ENCODE peak calls at places on chromosome 13, in four cellular contexts. One of them, this sample, is unnamed.

GRCh38 chr13:42660367-42660965 is 86.5 kb downstream of the TNFSF11 start:
- DNase-seq in H1: no peak
- DNase-seq in WTC11: no peak
- DNase-seq in K562: no peak
- DNase-seq in this sample: no peak

GRCh38 chr13:113851826-113852535 is 11.9 kb downstream of the GAS6 start:
- DNase-seq in H1: peak; percentile 31
- DNase-seq in WTC11: peak; percentile 8
- DNase-seq in K562: no peak
- DNase-seq in this sample: no peak

GRCh38 chr13:19181621-19182485 is at the start of gene TUBA3C:
- DNase-seq in H1: no peak
- DNase-seq in WTC11: no peak
- DNase-seq in K562: peak; percentile 39
- DNase-seq in this sample: peak; percentile 32

GRCh38 chr13:49341517-49341916 is 93.8 kb downstream of the CDADC1 start:
- DNase-seq in H1: no peak
- DNase-seq in WTC11: no peak
- DNase-seq in K562: no peak
- DNase-seq in this sample: no peak

GRCh38 chr13:44437356-44438233 is 64.0 kb downstream of the SERP2 start:
- DNase-seq in H1: no peak
- DNase-seq in WTC11: no peak
- DNase-seq in K562: no peak
- DNase-seq in this sample: no peak

GRCh38 chr13:63198076-63198475 is 1782.4 kb upstream of the PCDH20 start:
- DNase-seq in H1: no peak
- DNase-seq in WTC11: no peak
- DNase-seq in K562: no peak
- DNase-seq in this sample: no peak

GRCh38 chr13:36606060-36606459 is 67.8 kb upstream of the SERTM1 start:
- DNase-seq in H1: no peak
- DNase-seq in WTC11: no peak
- DNase-seq in K562: no peak
- DNase-seq in this sample: no peak

GRCh38 chr13:97369269-97369893 is 64.6 kb upstream of the RAP2A start:
- DNase-seq in H1: no peak
- DNase-seq in WTC11: no peak
- DNase-seq in K562: no peak
- DNase-seq in this sample: no peak

GRCh38 chr13:70856706-70857105 is 748.5 kb upstream of the KLHL1 start:
- DNase-seq in H1: no peak
- DNase-seq in WTC11: no peak
- DNase-seq in K562: no peak
- DNase-seq in this sample: no peak

GRCh38 chr13:60018536-60018935 is 145.2 kb downstream of the DIAPH3 start:
- DNase-seq in H1: no peak
- DNase-seq in WTC11: no peak
- DNase-seq in K562: no peak
- DNase-seq in this sample: no peak

GRCh38 chr13:88751994-88752393 is 1080.8 kb downstream of the SLITRK5 start:
- DNase-seq in H1: no peak
- DNase-seq in WTC11: no peak
- DNase-seq in K562: no peak
- DNase-seq in this sample: no peak

GRCh38 chr13:97030705-97031452 is 36.6 kb upstream of the OXGR1 start:
- DNase-seq in H1: no peak
- DNase-seq in WTC11: no peak
- DNase-seq in K562: peak; percentile 7
- DNase-seq in this sample: peak; percentile 47

GRCh38 chr13:106104281-106104901 is 431.1 kb downstream of the EFNB2 start:
- DNase-seq in H1: no peak
- DNase-seq in WTC11: no peak
- DNase-seq in K562: no peak
- DNase-seq in this sample: no peak

GRCh38 chr13:90272356-90272755 is 1075.1 kb upstream of the MIR17HG start:
- DNase-seq in H1: no peak
- DNase-seq in WTC11: no peak
- DNase-seq in K562: no peak
- DNase-seq in this sample: no peak

GRCh38 chr13:44088911-44089851 is 209.5 kb downstream of the LACC1 start:
- DNase-seq in H1: no peak
- DNase-seq in WTC11: no peak
- DNase-seq in K562: no peak
- DNase-seq in this sample: no peak

GRCh38 chr13:24693862-24694471 is 13.8 kb downstream of the ATP12A start:
- DNase-seq in H1: peak; percentile 75
- DNase-seq in WTC11: peak; percentile 53
- DNase-seq in K562: peak; percentile 76
- DNase-seq in this sample: peak; percentile 84

GRCh38 chr13:101447852-101448251 is 4.6 kb upstream of the ITGBL1 start:
- DNase-seq in H1: no peak
- DNase-seq in WTC11: no peak
- DNase-seq in K562: no peak
- DNase-seq in this sample: no peak

GRCh38 chr13:37476874-37477273 is 121.7 kb downstream of the POSTN start:
- DNase-seq in H1: no peak
- DNase-seq in WTC11: no peak
- DNase-seq in K562: no peak
- DNase-seq in this sample: no peak

GRCh38 chr13:28425796-28426195 is 69.1 kb downstream of the FLT1 start:
- DNase-seq in H1: no peak
- DNase-seq in WTC11: no peak
- DNase-seq in K562: no peak
- DNase-seq in this sample: no peak

GRCh38 chr13:48862572-48862971 is 113.1 kb upstream of the FNDC3A start:
- DNase-seq in H1: no peak
- DNase-seq in WTC11: no peak
- DNase-seq in K562: no peak
- DNase-seq in this sample: no peak

GRCh38 chr13:103134271-103134670 is 68.1 kb upstream of the SLC10A2 start:
- DNase-seq in H1: no peak
- DNase-seq in WTC11: no peak
- DNase-seq in K562: no peak
- DNase-seq in this sample: peak; percentile 14

GRCh38 chr13:85236431-85236830 is 562.8 kb downstream of the SLITRK6 start:
- DNase-seq in H1: no peak
- DNase-seq in WTC11: no peak
- DNase-seq in K562: no peak
- DNase-seq in this sample: no peak

GRCh38 chr13:110323172-110323851 is 16.2 kb downstream of the COL4A2 start:
- DNase-seq in H1: no peak
- DNase-seq in WTC11: no peak
- DNase-seq in K562: no peak
- DNase-seq in this sample: no peak

GRCh38 chr13:44842158-44842557 is 147.1 kb downstream of the NUFIP1 start:
- DNase-seq in H1: no peak
- DNase-seq in WTC11: no peak
- DNase-seq in K562: no peak
- DNase-seq in this sample: no peak

GRCh38 chr13:97254809-97255208 is 32.7 kb downstream of the MBNL2 start:
- DNase-seq in H1: no peak
- DNase-seq in WTC11: no peak
- DNase-seq in K562: no peak
- DNase-seq in this sample: no peak

GRCh38 chr13:58869566-58869965 is 1238.0 kb downstream of the PCDH17 start:
- DNase-seq in H1: no peak
- DNase-seq in WTC11: no peak
- DNase-seq in K562: no peak
- DNase-seq in this sample: no peak
- TF ChIP-seq TEAD4 in H1: no peak
- TF ChIP-seq TEAD4 in WTC11: no peak
- TF ChIP-seq TEAD4 in K562: no peak
- TF ChIP-seq TEAD4 in this sample: no peak

DNA sequence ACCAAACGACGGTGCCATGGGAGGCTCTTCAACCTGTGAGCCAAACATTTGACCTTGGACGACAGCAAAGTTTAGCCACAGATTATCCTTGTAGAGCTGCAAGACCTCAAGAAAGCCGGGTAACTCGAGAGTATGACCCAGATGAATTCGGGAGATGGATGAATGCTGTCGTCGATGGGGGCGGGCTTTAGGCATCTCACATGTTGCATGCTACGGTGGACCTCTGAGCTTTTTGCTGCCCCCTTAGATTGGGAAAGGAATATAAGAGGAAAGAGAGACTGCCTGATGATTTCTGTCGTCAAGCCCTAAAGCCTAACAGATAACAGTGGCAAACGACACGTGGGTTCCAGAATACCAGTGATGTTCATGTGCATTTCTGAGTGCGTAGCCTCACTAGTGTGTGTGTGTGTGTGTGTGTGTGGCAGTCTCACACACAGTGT is 716 bp upstream of the ABCC4 start:
- DNase-seq in H1: no peak
- DNase-seq in WTC11: no peak
- DNase-seq in K562: peak; percentile 31
- DNase-seq in this sample: peak; percentile 79
- TF ChIP-seq CTCF in H1: no peak
- TF ChIP-seq CTCF in WTC11: no peak
- TF ChIP-seq CTCF in K562: no peak
- TF ChIP-seq CTCF in this sample: peak; percentile 28

DNA sequence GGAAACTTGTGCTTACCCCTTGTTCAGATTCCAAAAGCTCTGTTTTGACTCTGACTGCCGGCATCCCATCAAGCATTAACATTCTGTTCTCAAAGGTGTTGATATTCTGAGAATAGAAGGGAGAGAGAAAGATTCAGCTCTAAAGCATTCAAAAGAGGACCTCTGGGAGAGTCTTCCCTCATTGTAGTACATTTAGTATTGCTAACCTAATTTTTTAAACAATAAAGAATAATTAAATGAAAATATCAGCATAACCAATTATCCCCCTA is 190.3 kb downstream of the KLF12 start:
- DNase-seq in H1: no peak
- DNase-seq in WTC11: no peak
- DNase-seq in K562: no peak
- DNase-seq in this sample: no peak
- TF ChIP-seq TEAD4 in H1: no peak
- TF ChIP-seq TEAD4 in WTC11: no peak
- TF ChIP-seq TEAD4 in K562: no peak
- TF ChIP-seq TEAD4 in this sample: no peak

GRCh38 chr13:41193919-41194824 is at the start of gene KBTBD7:
- DNase-seq in H1: peak; percentile 90
- DNase-seq in WTC11: peak; percentile 95
- DNase-seq in K562: peak; percentile 74
- DNase-seq in this sample: peak; percentile 90
- TF ChIP-seq CTCF in H1: no peak
- TF ChIP-seq CTCF in WTC11: no peak
- TF ChIP-seq CTCF in K562: no peak
- TF ChIP-seq CTCF in this sample: no peak

GRCh38 chr13:77918391-77919261 is at the start of gene EDNRB:
- DNase-seq in H1: peak; percentile 77
- DNase-seq in WTC11: peak; percentile 65
- DNase-seq in K562: no peak
- DNase-seq in this sample: peak; percentile 39
- TF ChIP-seq TEAD4 in H1: no peak
- TF ChIP-seq TEAD4 in WTC11: no peak
- TF ChIP-seq TEAD4 in K562: no peak
- TF ChIP-seq TEAD4 in this sample: no peak

GRCh38 chr13:98484289-98485219 is 92.4 kb downstream of the STK24 start:
- DNase-seq in H1: peak; percentile 73
- DNase-seq in WTC11: peak; percentile 71
- DNase-seq in K562: peak; percentile 46
- DNase-seq in this sample: no peak

GRCh38 chr13:98480915-98481510 is 95.9 kb downstream of the STK24 start:
- DNase-seq in H1: no peak
- DNase-seq in WTC11: no peak
- DNase-seq in K562: peak; percentile 68
- DNase-seq in this sample: peak; percentile 49

GRCh38 chr13:98481511-98481951 is 95.4 kb downstream of the STK24 start:
- DNase-seq in H1: no peak
- DNase-seq in WTC11: no peak
- DNase-seq in K562: no peak
- DNase-seq in this sample: no peak

GRCh38 chr13:98483636-98484288 is 93.1 kb downstream of the STK24 start:
- DNase-seq in H1: no peak
- DNase-seq in WTC11: no peak
- DNase-seq in K562: no peak
- DNase-seq in this sample: no peak

DNA sequence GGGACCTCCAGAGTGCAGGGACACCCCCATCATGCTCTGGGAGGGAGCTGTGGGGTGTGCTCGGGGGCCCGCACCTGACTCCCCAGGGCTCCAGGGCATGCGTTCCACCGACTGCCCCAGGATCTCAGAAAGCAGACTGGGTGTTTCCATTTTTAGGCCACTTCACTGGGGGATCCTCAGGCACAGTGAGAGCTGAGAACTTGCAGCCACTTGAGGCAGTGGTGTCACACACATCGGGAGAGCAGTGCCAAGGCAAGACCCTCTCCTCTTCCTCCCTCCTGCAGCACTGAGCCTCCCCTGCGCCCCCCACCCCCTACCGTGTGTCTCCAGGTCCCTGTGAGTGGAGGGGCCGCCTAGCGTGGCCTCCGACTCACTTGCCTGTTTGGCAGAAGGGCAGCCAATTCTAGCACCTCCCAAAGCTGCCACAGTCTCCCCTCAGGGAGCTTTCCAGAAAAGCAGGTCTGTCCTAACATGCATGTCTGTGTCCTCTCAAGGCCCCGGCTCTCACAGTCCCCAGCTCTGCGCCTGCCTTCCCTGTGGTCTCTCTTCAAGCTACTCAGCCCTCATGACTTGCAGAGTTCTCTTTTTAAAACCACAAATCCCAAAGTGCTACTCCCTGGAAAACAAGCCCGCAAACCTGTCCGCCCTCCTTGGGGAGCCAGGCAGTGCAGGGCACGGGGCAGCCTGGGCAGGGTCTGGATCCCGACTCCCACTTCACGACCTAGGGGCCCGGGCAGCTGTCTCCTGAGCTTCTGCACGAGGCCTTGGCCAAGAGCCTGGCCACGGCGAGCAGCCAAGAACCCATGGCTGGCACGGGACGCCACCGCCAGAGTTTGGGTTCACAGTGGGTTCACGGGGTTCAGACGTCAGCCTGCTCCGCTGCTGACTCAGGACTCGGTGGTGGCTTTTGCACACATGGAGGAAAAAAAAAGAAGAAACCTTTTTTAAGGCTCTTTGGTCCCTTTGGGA is 94.1 kb downstream of the STK24 start:
- DNase-seq in H1: no peak
- DNase-seq in WTC11: no peak
- DNase-seq in K562: no peak
- DNase-seq in this sample: no peak
- TF ChIP-seq CTCF in H1: no peak
- TF ChIP-seq CTCF in WTC11: no peak
- TF ChIP-seq CTCF in K562: peak; percentile 17
- TF ChIP-seq CTCF in this sample: peak; percentile 14

DNA sequence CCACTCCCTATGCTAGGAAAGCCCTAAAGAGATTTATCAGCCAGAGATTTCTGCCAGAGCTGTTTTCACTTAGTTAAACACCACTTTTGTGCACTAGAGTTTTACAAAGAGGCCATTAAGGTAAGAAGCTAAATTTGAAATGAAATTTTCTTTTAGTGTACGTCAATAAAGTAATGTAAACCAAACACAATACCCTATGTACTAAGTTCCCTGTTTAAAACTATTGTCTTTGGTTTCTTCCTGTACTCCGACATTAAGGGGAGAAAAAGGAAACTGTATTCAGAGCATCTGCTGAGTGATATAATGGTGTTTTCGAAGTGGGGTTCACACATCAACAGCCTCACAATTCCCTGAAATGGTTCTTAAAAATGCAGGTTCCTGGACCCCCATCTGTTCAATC is 40.7 kb upstream of the STARD13 start:
- DNase-seq in H1: no peak
- DNase-seq in WTC11: no peak
- DNase-seq in K562: no peak
- DNase-seq in this sample: no peak
- TF ChIP-seq TEAD4 in H1: no peak
- TF ChIP-seq TEAD4 in WTC11: no peak
- TF ChIP-seq TEAD4 in K562: no peak
- TF ChIP-seq TEAD4 in this sample: no peak